ENCODE peak calls at places on chromosome 6, in nine cellular contexts. One of them, this sample, is unnamed.

GRCh38 chr6:33914519-33915120 is 110.8 kb upstream of the MLN start:
- DNase-seq in suprapubic skin: no peak
- DNase-seq in effector memory CD4-positive, alpha-beta T cell: peak; percentile 11
- DNase-seq in Peyer's patch: peak; percentile 79
- DNase-seq in bronchial epithelial cell: no peak
- DNase-seq in mammary epithelial cell: no peak
- DNase-seq in aorta: no peak
- DNase-seq in fibroblast of lung: no peak
- DNase-seq in CD8-positive, alpha-beta T cell: peak; percentile 30
- DNase-seq in this sample: peak; percentile 62

GRCh38 chr6:55636406-55637102 is 57.6 kb upstream of the HMGCLL1 start:
- DNase-seq in suprapubic skin: no peak
- DNase-seq in effector memory CD4-positive, alpha-beta T cell: no peak
- DNase-seq in Peyer's patch: no peak
- DNase-seq in bronchial epithelial cell: peak; percentile 93
- DNase-seq in mammary epithelial cell: peak; percentile 75
- DNase-seq in aorta: no peak
- DNase-seq in fibroblast of lung: peak; percentile 66
- DNase-seq in CD8-positive, alpha-beta T cell: no peak
- DNase-seq in this sample: no peak

GRCh38 chr6:161374971-161375873 is 101.4 kb upstream of the AGPAT4 start:
- DNase-seq in suprapubic skin: no peak
- DNase-seq in effector memory CD4-positive, alpha-beta T cell: no peak
- DNase-seq in Peyer's patch: peak; percentile 82
- DNase-seq in bronchial epithelial cell: peak; percentile 64
- DNase-seq in mammary epithelial cell: peak; percentile 54
- DNase-seq in aorta: peak; percentile 86
- DNase-seq in fibroblast of lung: peak; percentile 76
- DNase-seq in CD8-positive, alpha-beta T cell: no peak
- DNase-seq in this sample: no peak

GRCh38 chr6:26445934-26446667 is 5.8 kb downstream of the BTN3A3 start:
- DNase-seq in suprapubic skin: no peak
- DNase-seq in effector memory CD4-positive, alpha-beta T cell: no peak
- DNase-seq in Peyer's patch: no peak
- DNase-seq in bronchial epithelial cell: no peak
- DNase-seq in mammary epithelial cell: no peak
- DNase-seq in aorta: no peak
- DNase-seq in fibroblast of lung: no peak
- DNase-seq in CD8-positive, alpha-beta T cell: peak; percentile 7
- DNase-seq in this sample: no peak

GRCh38 chr6:54980511-54981275 is 134.1 kb downstream of the FAM83B start:
- DNase-seq in suprapubic skin: no peak
- DNase-seq in effector memory CD4-positive, alpha-beta T cell: no peak
- DNase-seq in Peyer's patch: no peak
- DNase-seq in bronchial epithelial cell: peak; percentile 85
- DNase-seq in mammary epithelial cell: peak; percentile 64
- DNase-seq in aorta: no peak
- DNase-seq in fibroblast of lung: peak; percentile 98
- DNase-seq in CD8-positive, alpha-beta T cell: no peak
- DNase-seq in this sample: no peak

GRCh38 chr6:85360794-85361642 is 88.9 kb upstream of the NT5E start:
- DNase-seq in suprapubic skin: no peak
- DNase-seq in effector memory CD4-positive, alpha-beta T cell: no peak
- DNase-seq in Peyer's patch: peak; percentile 49
- DNase-seq in bronchial epithelial cell: peak; percentile 99
- DNase-seq in mammary epithelial cell: peak; percentile 93
- DNase-seq in aorta: no peak
- DNase-seq in fibroblast of lung: peak; percentile 98
- DNase-seq in CD8-positive, alpha-beta T cell: no peak
- DNase-seq in this sample: no peak

GRCh38 chr6:5713519-5713918 is 293.2 kb downstream of the NRN1 start:
- DNase-seq in suprapubic skin: no peak
- DNase-seq in effector memory CD4-positive, alpha-beta T cell: no peak
- DNase-seq in Peyer's patch: no peak
- DNase-seq in bronchial epithelial cell: no peak
- DNase-seq in mammary epithelial cell: no peak
- DNase-seq in aorta: no peak
- DNase-seq in fibroblast of lung: no peak
- DNase-seq in CD8-positive, alpha-beta T cell: no peak
- DNase-seq in this sample: no peak

GRCh38 chr6:113629940-113630339 is 227.2 kb upstream of the MARCKS start:
- DNase-seq in suprapubic skin: no peak
- DNase-seq in effector memory CD4-positive, alpha-beta T cell: no peak
- DNase-seq in Peyer's patch: no peak
- DNase-seq in bronchial epithelial cell: no peak
- DNase-seq in mammary epithelial cell: no peak
- DNase-seq in aorta: no peak
- DNase-seq in fibroblast of lung: no peak
- DNase-seq in CD8-positive, alpha-beta T cell: no peak
- DNase-seq in this sample: no peak

GRCh38 chr6:133955136-133955576 is 2.1 kb downstream of the TBPL1 start:
- DNase-seq in suprapubic skin: no peak
- DNase-seq in effector memory CD4-positive, alpha-beta T cell: no peak
- DNase-seq in Peyer's patch: no peak
- DNase-seq in bronchial epithelial cell: no peak
- DNase-seq in mammary epithelial cell: no peak
- DNase-seq in aorta: no peak
- DNase-seq in fibroblast of lung: no peak
- DNase-seq in CD8-positive, alpha-beta T cell: no peak
- DNase-seq in this sample: no peak
- H3K4me3 ChIP-seq in suprapubic skin: no peak overlapping the region
- H3K4me3 ChIP-seq in effector memory CD4-positive, alpha-beta T cell: no peak overlapping the region
- H3K4me3 ChIP-seq in Peyer's patch: no peak overlapping the region
- H3K4me3 ChIP-seq in bronchial epithelial cell: no peak overlapping the region
- H3K4me3 ChIP-seq in mammary epithelial cell: no peak overlapping the region
- H3K4me3 ChIP-seq in aorta: no peak overlapping the region
- H3K4me3 ChIP-seq in fibroblast of lung: no peak overlapping the region
- H3K4me3 ChIP-seq in CD8-positive, alpha-beta T cell: no peak overlapping the region
- H3K4me3 ChIP-seq in this sample: no peak overlapping the region

GRCh38 chr6:52422156-52422555 is 2.0 kb downstream of the EFHC1 start:
- DNase-seq in suprapubic skin: no peak
- DNase-seq in effector memory CD4-positive, alpha-beta T cell: no peak
- DNase-seq in Peyer's patch: no peak
- DNase-seq in bronchial epithelial cell: no peak
- DNase-seq in mammary epithelial cell: no peak
- DNase-seq in aorta: no peak
- DNase-seq in fibroblast of lung: no peak
- DNase-seq in CD8-positive, alpha-beta T cell: no peak
- DNase-seq in this sample: no peak

GRCh38 chr6:52426667-52427066 is 6.5 kb downstream of the EFHC1 start:
- DNase-seq in suprapubic skin: no peak
- DNase-seq in effector memory CD4-positive, alpha-beta T cell: no peak
- DNase-seq in Peyer's patch: no peak
- DNase-seq in bronchial epithelial cell: peak; percentile 51
- DNase-seq in mammary epithelial cell: no peak
- DNase-seq in aorta: no peak
- DNase-seq in fibroblast of lung: no peak
- DNase-seq in CD8-positive, alpha-beta T cell: no peak
- DNase-seq in this sample: no peak

GRCh38 chr6:52423971-52424381 is 3.8 kb downstream of the EFHC1 start:
- DNase-seq in suprapubic skin: no peak
- DNase-seq in effector memory CD4-positive, alpha-beta T cell: no peak
- DNase-seq in Peyer's patch: no peak
- DNase-seq in bronchial epithelial cell: peak; percentile 68
- DNase-seq in mammary epithelial cell: peak; percentile 64
- DNase-seq in aorta: no peak
- DNase-seq in fibroblast of lung: peak; percentile 88
- DNase-seq in CD8-positive, alpha-beta T cell: no peak
- DNase-seq in this sample: no peak

GRCh38 chr6:52420668-52421358 is 671 bp downstream of the EFHC1 start:
- DNase-seq in suprapubic skin: no peak
- DNase-seq in effector memory CD4-positive, alpha-beta T cell: no peak
- DNase-seq in Peyer's patch: peak; percentile 58
- DNase-seq in bronchial epithelial cell: peak; percentile 44
- DNase-seq in mammary epithelial cell: peak; percentile 54
- DNase-seq in aorta: no peak
- DNase-seq in fibroblast of lung: peak; percentile 38
- DNase-seq in CD8-positive, alpha-beta T cell: no peak
- DNase-seq in this sample: no peak

DNA sequence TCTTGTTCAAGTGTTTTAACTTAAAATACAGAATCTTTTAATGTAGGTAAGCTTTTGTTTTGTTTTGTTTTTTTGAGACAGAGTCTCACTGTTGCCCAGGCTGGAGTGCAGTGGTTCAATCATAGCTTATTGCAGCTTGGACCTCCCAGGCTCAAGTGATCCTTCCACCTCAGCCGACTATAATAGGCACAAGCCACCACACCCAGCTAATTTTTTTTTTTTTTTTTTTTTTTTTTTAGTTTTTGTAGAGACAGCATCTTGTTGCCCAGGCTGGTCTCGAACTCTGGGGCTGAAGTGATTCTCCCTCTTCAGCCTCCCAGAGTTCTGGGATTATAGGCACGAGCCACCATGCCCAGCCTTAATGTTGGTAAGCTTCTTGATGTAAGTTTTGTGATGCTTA is 3.3 kb downstream of the EFHC1 start:
- DNase-seq in suprapubic skin: no peak
- DNase-seq in effector memory CD4-positive, alpha-beta T cell: no peak
- DNase-seq in Peyer's patch: no peak
- DNase-seq in bronchial epithelial cell: no peak
- DNase-seq in mammary epithelial cell: no peak
- DNase-seq in aorta: no peak
- DNase-seq in fibroblast of lung: no peak
- DNase-seq in CD8-positive, alpha-beta T cell: no peak
- DNase-seq in this sample: no peak
- H3K4me3 ChIP-seq in suprapubic skin: no peak overlapping the region
- H3K4me3 ChIP-seq in effector memory CD4-positive, alpha-beta T cell: no peak overlapping the region
- H3K4me3 ChIP-seq in Peyer's patch: no peak overlapping the region
- H3K4me3 ChIP-seq in bronchial epithelial cell: no peak overlapping the region
- H3K4me3 ChIP-seq in mammary epithelial cell: no peak overlapping the region
- H3K4me3 ChIP-seq in aorta: no peak overlapping the region
- H3K4me3 ChIP-seq in fibroblast of lung: no peak overlapping the region
- H3K4me3 ChIP-seq in CD8-positive, alpha-beta T cell: no peak overlapping the region
- H3K4me3 ChIP-seq in this sample: no peak overlapping the region

GRCh38 chr6:39226606-39227300 is 2.5 kb downstream of the KCNK5 start:
- DNase-seq in suprapubic skin: no peak
- DNase-seq in effector memory CD4-positive, alpha-beta T cell: no peak
- DNase-seq in Peyer's patch: no peak
- DNase-seq in bronchial epithelial cell: no peak
- DNase-seq in mammary epithelial cell: peak; percentile 10
- DNase-seq in aorta: peak; percentile 7
- DNase-seq in fibroblast of lung: no peak
- DNase-seq in CD8-positive, alpha-beta T cell: no peak
- DNase-seq in this sample: no peak

GRCh38 chr6:39227476-39227875 is 1.8 kb downstream of the KCNK5 start:
- DNase-seq in suprapubic skin: no peak
- DNase-seq in effector memory CD4-positive, alpha-beta T cell: no peak
- DNase-seq in Peyer's patch: no peak
- DNase-seq in bronchial epithelial cell: no peak
- DNase-seq in mammary epithelial cell: no peak
- DNase-seq in aorta: peak; percentile 27
- DNase-seq in fibroblast of lung: no peak
- DNase-seq in CD8-positive, alpha-beta T cell: no peak
- DNase-seq in this sample: no peak

GRCh38 chr6:39228111-39228971 is 934 bp downstream of the KCNK5 start:
- DNase-seq in suprapubic skin: no peak
- DNase-seq in effector memory CD4-positive, alpha-beta T cell: no peak
- DNase-seq in Peyer's patch: no peak
- DNase-seq in bronchial epithelial cell: no peak
- DNase-seq in mammary epithelial cell: no peak
- DNase-seq in aorta: peak; percentile 70
- DNase-seq in fibroblast of lung: no peak
- DNase-seq in CD8-positive, alpha-beta T cell: no peak
- DNase-seq in this sample: no peak

GRCh38 chr6:39231386-39231785 is 2.1 kb upstream of the KCNK5 start:
- DNase-seq in suprapubic skin: no peak
- DNase-seq in effector memory CD4-positive, alpha-beta T cell: no peak
- DNase-seq in Peyer's patch: no peak
- DNase-seq in bronchial epithelial cell: no peak
- DNase-seq in mammary epithelial cell: no peak
- DNase-seq in aorta: no peak
- DNase-seq in fibroblast of lung: no peak
- DNase-seq in CD8-positive, alpha-beta T cell: no peak
- DNase-seq in this sample: no peak

DNA sequence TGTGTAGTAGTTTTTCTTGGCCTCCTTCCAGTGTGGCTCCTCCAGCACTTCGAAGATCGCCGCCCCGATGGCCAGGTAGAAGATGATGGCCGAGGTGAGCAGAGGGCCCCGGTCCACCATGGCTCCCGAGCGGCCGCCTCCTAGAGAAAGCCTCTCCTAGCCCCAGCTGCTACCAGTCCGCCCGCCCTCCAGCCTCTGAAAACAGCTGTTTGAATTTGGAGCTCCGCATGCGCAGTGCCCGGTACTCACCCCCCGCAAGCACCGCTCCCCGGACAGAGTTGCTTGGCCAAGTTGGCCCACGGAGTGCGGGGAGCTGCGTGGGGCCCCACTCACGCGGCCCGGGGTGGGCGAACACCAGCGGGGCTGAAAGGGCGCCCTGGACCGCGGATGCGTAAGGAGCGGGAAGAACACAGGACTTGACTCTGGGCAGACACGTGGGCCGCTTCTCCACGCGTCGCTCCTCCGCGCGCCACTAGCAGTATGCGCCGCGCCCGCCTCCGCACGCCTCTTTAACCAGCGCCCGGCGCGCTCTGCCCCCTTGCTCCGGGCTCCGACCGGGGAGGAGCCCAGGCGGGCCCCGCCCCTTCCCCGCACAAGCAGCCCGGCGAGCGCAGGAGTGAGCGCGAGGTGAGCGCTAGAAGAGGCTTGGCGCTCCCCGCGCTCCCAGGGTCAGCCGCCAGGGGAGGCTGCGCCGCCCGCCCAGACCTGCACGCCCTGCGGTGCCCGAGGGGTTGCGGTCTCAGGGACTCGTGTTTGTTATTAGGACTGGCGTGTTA is at the start of gene KCNK5:
- DNase-seq in suprapubic skin: no peak
- DNase-seq in effector memory CD4-positive, alpha-beta T cell: peak; percentile 29
- DNase-seq in Peyer's patch: peak; percentile 92
- DNase-seq in bronchial epithelial cell: peak; percentile 46
- DNase-seq in mammary epithelial cell: peak; percentile 44
- DNase-seq in aorta: peak; percentile 93
- DNase-seq in fibroblast of lung: peak; percentile 48
- DNase-seq in CD8-positive, alpha-beta T cell: peak; percentile 53
- DNase-seq in this sample: peak; percentile 53
- H3K4me3 ChIP-seq in suprapubic skin: peak within 1 kb of the TSS; percentile 48
- H3K4me3 ChIP-seq in effector memory CD4-positive, alpha-beta T cell: peak within 1 kb of the TSS; percentile 50
- H3K4me3 ChIP-seq in Peyer's patch: peak within 1 kb of the TSS; percentile 78
- H3K4me3 ChIP-seq in bronchial epithelial cell: peak within 1 kb of the TSS; percentile 51
- H3K4me3 ChIP-seq in mammary epithelial cell: peak within 1 kb of the TSS; percentile 50
- H3K4me3 ChIP-seq in aorta: no peak within 1 kb of the TSS
- H3K4me3 ChIP-seq in fibroblast of lung: no peak within 1 kb of the TSS
- H3K4me3 ChIP-seq in CD8-positive, alpha-beta T cell: peak within 1 kb of the TSS; percentile 63
- H3K4me3 ChIP-seq in this sample: no peak within 1 kb of the TSS

GRCh38 chr6:144364727-144365126 is 79.6 kb downstream of the UTRN start:
- DNase-seq in suprapubic skin: no peak
- DNase-seq in effector memory CD4-positive, alpha-beta T cell: no peak
- DNase-seq in Peyer's patch: no peak
- DNase-seq in bronchial epithelial cell: no peak
- DNase-seq in mammary epithelial cell: no peak
- DNase-seq in aorta: no peak
- DNase-seq in fibroblast of lung: no peak
- DNase-seq in CD8-positive, alpha-beta T cell: no peak
- DNase-seq in this sample: no peak
- H3K4me3 ChIP-seq in suprapubic skin: no peak overlapping the region
- H3K4me3 ChIP-seq in effector memory CD4-positive, alpha-beta T cell: no peak overlapping the region
- H3K4me3 ChIP-seq in Peyer's patch: no peak overlapping the region
- H3K4me3 ChIP-seq in bronchial epithelial cell: no peak overlapping the region
- H3K4me3 ChIP-seq in mammary epithelial cell: no peak overlapping the region
- H3K4me3 ChIP-seq in aorta: no peak overlapping the region
- H3K4me3 ChIP-seq in fibroblast of lung: no peak overlapping the region
- H3K4me3 ChIP-seq in CD8-positive, alpha-beta T cell: no peak overlapping the region
- H3K4me3 ChIP-seq in this sample: no peak overlapping the region

GRCh38 chr6:13305256-13305650 is 23.1 kb downstream of the TBC1D7 start:
- DNase-seq in suprapubic skin: no peak
- DNase-seq in effector memory CD4-positive, alpha-beta T cell: no peak
- DNase-seq in Peyer's patch: no peak
- DNase-seq in bronchial epithelial cell: no peak
- DNase-seq in mammary epithelial cell: no peak
- DNase-seq in aorta: no peak
- DNase-seq in fibroblast of lung: no peak
- DNase-seq in CD8-positive, alpha-beta T cell: no peak
- DNase-seq in this sample: no peak
- H3K4me3 ChIP-seq in suprapubic skin: no peak overlapping the region
- H3K4me3 ChIP-seq in effector memory CD4-positive, alpha-beta T cell: no peak overlapping the region
- H3K4me3 ChIP-seq in Peyer's patch: no peak overlapping the region
- H3K4me3 ChIP-seq in bronchial epithelial cell: no peak overlapping the region
- H3K4me3 ChIP-seq in mammary epithelial cell: no peak overlapping the region
- H3K4me3 ChIP-seq in aorta: no peak overlapping the region
- H3K4me3 ChIP-seq in fibroblast of lung: no peak overlapping the region
- H3K4me3 ChIP-seq in CD8-positive, alpha-beta T cell: no peak overlapping the region
- H3K4me3 ChIP-seq in this sample: no peak overlapping the region